ENCODE peak calls at places on chromosomes 13 and 19, in eight cellular contexts. One of them, this sample, is unnamed.

GRCh38 chr13:35804901-35805300 is 326.3 kb downstream of the DCLK1 start:
- DNase-seq in esophagus squamous epithelium: no peak
- DNase-seq in stimulated activated CD8-positive, alpha-beta memory T cell treated with anti-CD3 and anti-CD28 coated beads, Interleukin-12 subunit alpha, Interleukin-12 subunit beta, amount 100 ng/mL, for 1 hour: no peak
- DNase-seq in pons: no peak
- DNase-seq in T-helper 17 cell: no peak
- DNase-seq in brain microvascular endothelial cell: no peak
- DNase-seq in neural crest cell: no peak
- DNase-seq in activated CD4-positive, alpha-beta T cell treated with anti-CD3 and anti-CD28 coated beads for 36 hours: no peak
- DNase-seq in this sample: no peak

GRCh38 chr13:97878421-97879375 is 74.8 kb upstream of the IPO5 start:
- DNase-seq in neural crest cell: no peak
- DNase-seq in T-helper 17 cell: no peak
- DNase-seq in activated CD4-positive, alpha-beta T cell treated with anti-CD3 and anti-CD28 coated beads for 36 hours: no peak
- DNase-seq in esophagus squamous epithelium: no peak
- DNase-seq in pons: no peak
- DNase-seq in stimulated activated CD8-positive, alpha-beta memory T cell treated with anti-CD3 and anti-CD28 coated beads, Interleukin-12 subunit alpha, Interleukin-12 subunit beta, amount 100 ng/mL, for 1 hour: no peak
- DNase-seq in brain microvascular endothelial cell: no peak
- DNase-seq in this sample: no peak

GRCh38 chr13:94227255-94227879 is 252.1 kb downstream of the DCT start:
- DNase-seq in activated CD4-positive, alpha-beta T cell treated with anti-CD3 and anti-CD28 coated beads for 36 hours: no peak
- DNase-seq in stimulated activated CD8-positive, alpha-beta memory T cell treated with anti-CD3 and anti-CD28 coated beads, Interleukin-12 subunit alpha, Interleukin-12 subunit beta, amount 100 ng/mL, for 1 hour: no peak
- DNase-seq in brain microvascular endothelial cell: no peak
- DNase-seq in esophagus squamous epithelium: no peak
- DNase-seq in T-helper 17 cell: no peak
- DNase-seq in pons: no peak
- DNase-seq in neural crest cell: no peak
- DNase-seq in this sample: no peak

GRCh38 chr19:33639034-33639681 is 17.4 kb downstream of the CHST8 start:
- DNase-seq in activated CD4-positive, alpha-beta T cell treated with anti-CD3 and anti-CD28 coated beads for 36 hours: no peak
- DNase-seq in stimulated activated CD8-positive, alpha-beta memory T cell treated with anti-CD3 and anti-CD28 coated beads, Interleukin-12 subunit alpha, Interleukin-12 subunit beta, amount 100 ng/mL, for 1 hour: no peak
- DNase-seq in brain microvascular endothelial cell: no peak
- DNase-seq in neural crest cell: no peak
- DNase-seq in pons: no peak
- DNase-seq in T-helper 17 cell: no peak
- DNase-seq in esophagus squamous epithelium: no peak
- DNase-seq in this sample: no peak

GRCh38 chr13:42762917-42763316 is 18.5 kb upstream of the FAM216B start:
- DNase-seq in neural crest cell: no peak
- DNase-seq in T-helper 17 cell: no peak
- DNase-seq in stimulated activated CD8-positive, alpha-beta memory T cell treated with anti-CD3 and anti-CD28 coated beads, Interleukin-12 subunit alpha, Interleukin-12 subunit beta, amount 100 ng/mL, for 1 hour: no peak
- DNase-seq in esophagus squamous epithelium: no peak
- DNase-seq in brain microvascular endothelial cell: peak
- DNase-seq in activated CD4-positive, alpha-beta T cell treated with anti-CD3 and anti-CD28 coated beads for 36 hours: no peak
- DNase-seq in pons: no peak
- DNase-seq in this sample: no peak

GRCh38 chr19:14375055-14375581 is 6.1 kb upstream of the ADGRE5 start:
- DNase-seq in stimulated activated CD8-positive, alpha-beta memory T cell treated with anti-CD3 and anti-CD28 coated beads, Interleukin-12 subunit alpha, Interleukin-12 subunit beta, amount 100 ng/mL, for 1 hour: no peak
- DNase-seq in activated CD4-positive, alpha-beta T cell treated with anti-CD3 and anti-CD28 coated beads for 36 hours: peak
- DNase-seq in esophagus squamous epithelium: peak
- DNase-seq in pons: peak
- DNase-seq in brain microvascular endothelial cell: no peak
- DNase-seq in T-helper 17 cell: peak
- DNase-seq in neural crest cell: no peak
- DNase-seq in this sample: peak

GRCh38 chr13:112803422-112803821 is 113.6 kb downstream of the ATP11A start:
- DNase-seq in activated CD4-positive, alpha-beta T cell treated with anti-CD3 and anti-CD28 coated beads for 36 hours: no peak
- DNase-seq in pons: no peak
- DNase-seq in stimulated activated CD8-positive, alpha-beta memory T cell treated with anti-CD3 and anti-CD28 coated beads, Interleukin-12 subunit alpha, Interleukin-12 subunit beta, amount 100 ng/mL, for 1 hour: no peak
- DNase-seq in brain microvascular endothelial cell: no peak
- DNase-seq in esophagus squamous epithelium: no peak
- DNase-seq in T-helper 17 cell: no peak
- DNase-seq in neural crest cell: no peak
- DNase-seq in this sample: no peak

GRCh38 chr13:75372517-75372916 is 109.5 kb downstream of the TBC1D4 start:
- DNase-seq in pons: peak
- DNase-seq in T-helper 17 cell: no peak
- DNase-seq in esophagus squamous epithelium: no peak
- DNase-seq in brain microvascular endothelial cell: peak
- DNase-seq in activated CD4-positive, alpha-beta T cell treated with anti-CD3 and anti-CD28 coated beads for 36 hours: no peak
- DNase-seq in neural crest cell: peak
- DNase-seq in stimulated activated CD8-positive, alpha-beta memory T cell treated with anti-CD3 and anti-CD28 coated beads, Interleukin-12 subunit alpha, Interleukin-12 subunit beta, amount 100 ng/mL, for 1 hour: no peak
- DNase-seq in this sample: no peak

GRCh38 chr13:26529441-26529840 is 28.0 kb upstream of the WASF3 start:
- DNase-seq in brain microvascular endothelial cell: peak
- DNase-seq in T-helper 17 cell: no peak
- DNase-seq in stimulated activated CD8-positive, alpha-beta memory T cell treated with anti-CD3 and anti-CD28 coated beads, Interleukin-12 subunit alpha, Interleukin-12 subunit beta, amount 100 ng/mL, for 1 hour: no peak
- DNase-seq in neural crest cell: peak
- DNase-seq in pons: no peak
- DNase-seq in activated CD4-positive, alpha-beta T cell treated with anti-CD3 and anti-CD28 coated beads for 36 hours: peak
- DNase-seq in esophagus squamous epithelium: no peak
- DNase-seq in this sample: no peak

GRCh38 chr19:56423276-56423984 is 19.3 kb downstream of the ZNF583 start:
- DNase-seq in brain microvascular endothelial cell: no peak
- DNase-seq in esophagus squamous epithelium: no peak
- DNase-seq in T-helper 17 cell: no peak
- DNase-seq in neural crest cell: no peak
- DNase-seq in pons: no peak
- DNase-seq in stimulated activated CD8-positive, alpha-beta memory T cell treated with anti-CD3 and anti-CD28 coated beads, Interleukin-12 subunit alpha, Interleukin-12 subunit beta, amount 100 ng/mL, for 1 hour: no peak
- DNase-seq in activated CD4-positive, alpha-beta T cell treated with anti-CD3 and anti-CD28 coated beads for 36 hours: no peak
- DNase-seq in this sample: no peak

GRCh38 chr13:29292045-29292444 is 303.4 kb downstream of the SLC7A1 start:
- DNase-seq in brain microvascular endothelial cell: no peak
- DNase-seq in stimulated activated CD8-positive, alpha-beta memory T cell treated with anti-CD3 and anti-CD28 coated beads, Interleukin-12 subunit alpha, Interleukin-12 subunit beta, amount 100 ng/mL, for 1 hour: no peak
- DNase-seq in neural crest cell: no peak
- DNase-seq in T-helper 17 cell: no peak
- DNase-seq in activated CD4-positive, alpha-beta T cell treated with anti-CD3 and anti-CD28 coated beads for 36 hours: no peak
- DNase-seq in pons: no peak
- DNase-seq in esophagus squamous epithelium: no peak
- DNase-seq in this sample: no peak

GRCh38 chr13:45417790-45418534 is at the start of gene SLC25A30:
- DNase-seq in esophagus squamous epithelium: peak
- DNase-seq in brain microvascular endothelial cell: peak
- DNase-seq in neural crest cell: peak
- DNase-seq in T-helper 17 cell: peak
- DNase-seq in activated CD4-positive, alpha-beta T cell treated with anti-CD3 and anti-CD28 coated beads for 36 hours: peak
- DNase-seq in stimulated activated CD8-positive, alpha-beta memory T cell treated with anti-CD3 and anti-CD28 coated beads, Interleukin-12 subunit alpha, Interleukin-12 subunit beta, amount 100 ng/mL, for 1 hour: peak
- DNase-seq in pons: peak
- DNase-seq in this sample: peak

GRCh38 chr19:47228937-47229673 is 1.9 kb downstream of the BBC3 start:
- DNase-seq in activated CD4-positive, alpha-beta T cell treated with anti-CD3 and anti-CD28 coated beads for 36 hours: peak
- DNase-seq in pons: no peak
- DNase-seq in neural crest cell: no peak
- DNase-seq in T-helper 17 cell: no peak
- DNase-seq in brain microvascular endothelial cell: peak
- DNase-seq in stimulated activated CD8-positive, alpha-beta memory T cell treated with anti-CD3 and anti-CD28 coated beads, Interleukin-12 subunit alpha, Interleukin-12 subunit beta, amount 100 ng/mL, for 1 hour: no peak
- DNase-seq in esophagus squamous epithelium: no peak
- DNase-seq in this sample: peak

GRCh38 chr19:34459614-34460013 is 21.9 kb upstream of the WTIP start:
- DNase-seq in T-helper 17 cell: no peak
- DNase-seq in neural crest cell: no peak
- DNase-seq in stimulated activated CD8-positive, alpha-beta memory T cell treated with anti-CD3 and anti-CD28 coated beads, Interleukin-12 subunit alpha, Interleukin-12 subunit beta, amount 100 ng/mL, for 1 hour: no peak
- DNase-seq in activated CD4-positive, alpha-beta T cell treated with anti-CD3 and anti-CD28 coated beads for 36 hours: no peak
- DNase-seq in brain microvascular endothelial cell: no peak
- DNase-seq in esophagus squamous epithelium: no peak
- DNase-seq in pons: no peak
- DNase-seq in this sample: no peak

GRCh38 chr13:31036717-31037116 is 104.3 kb downstream of the TEX26 start:
- DNase-seq in esophagus squamous epithelium: no peak
- DNase-seq in brain microvascular endothelial cell: no peak
- DNase-seq in T-helper 17 cell: no peak
- DNase-seq in stimulated activated CD8-positive, alpha-beta memory T cell treated with anti-CD3 and anti-CD28 coated beads, Interleukin-12 subunit alpha, Interleukin-12 subunit beta, amount 100 ng/mL, for 1 hour: no peak
- DNase-seq in pons: no peak
- DNase-seq in activated CD4-positive, alpha-beta T cell treated with anti-CD3 and anti-CD28 coated beads for 36 hours: no peak
- DNase-seq in neural crest cell: no peak
- DNase-seq in this sample: no peak

GRCh38 chr19:55502197-55502952 is 14.1 kb downstream of the SSC5D start:
- DNase-seq in neural crest cell: no peak
- DNase-seq in stimulated activated CD8-positive, alpha-beta memory T cell treated with anti-CD3 and anti-CD28 coated beads, Interleukin-12 subunit alpha, Interleukin-12 subunit beta, amount 100 ng/mL, for 1 hour: no peak
- DNase-seq in T-helper 17 cell: no peak
- DNase-seq in activated CD4-positive, alpha-beta T cell treated with anti-CD3 and anti-CD28 coated beads for 36 hours: no peak
- DNase-seq in brain microvascular endothelial cell: no peak
- DNase-seq in pons: no peak
- DNase-seq in esophagus squamous epithelium: no peak
- DNase-seq in this sample: no peak

GRCh38 chr19:1907563-1908363 is 2.6 kb downstream of the ADAT3 start:
- DNase-seq in activated CD4-positive, alpha-beta T cell treated with anti-CD3 and anti-CD28 coated beads for 36 hours: no peak
- DNase-seq in pons: peak
- DNase-seq in esophagus squamous epithelium: no peak
- DNase-seq in T-helper 17 cell: no peak
- DNase-seq in stimulated activated CD8-positive, alpha-beta memory T cell treated with anti-CD3 and anti-CD28 coated beads, Interleukin-12 subunit alpha, Interleukin-12 subunit beta, amount 100 ng/mL, for 1 hour: no peak
- DNase-seq in neural crest cell: no peak
- DNase-seq in brain microvascular endothelial cell: no peak
- DNase-seq in this sample: no peak

GRCh38 chr13:110431851-110432294 is 124.8 kb downstream of the COL4A2 start:
- DNase-seq in activated CD4-positive, alpha-beta T cell treated with anti-CD3 and anti-CD28 coated beads for 36 hours: no peak
- DNase-seq in pons: no peak
- DNase-seq in neural crest cell: no peak
- DNase-seq in T-helper 17 cell: no peak
- DNase-seq in brain microvascular endothelial cell: no peak
- DNase-seq in stimulated activated CD8-positive, alpha-beta memory T cell treated with anti-CD3 and anti-CD28 coated beads, Interleukin-12 subunit alpha, Interleukin-12 subunit beta, amount 100 ng/mL, for 1 hour: no peak
- DNase-seq in esophagus squamous epithelium: no peak
- DNase-seq in this sample: no peak

GRCh38 chr13:98954313-98954712 is 23.6 kb downstream of the DOCK9 start:
- DNase-seq in activated CD4-positive, alpha-beta T cell treated with anti-CD3 and anti-CD28 coated beads for 36 hours: no peak
- DNase-seq in stimulated activated CD8-positive, alpha-beta memory T cell treated with anti-CD3 and anti-CD28 coated beads, Interleukin-12 subunit alpha, Interleukin-12 subunit beta, amount 100 ng/mL, for 1 hour: no peak
- DNase-seq in T-helper 17 cell: no peak
- DNase-seq in esophagus squamous epithelium: no peak
- DNase-seq in pons: no peak
- DNase-seq in neural crest cell: no peak
- DNase-seq in brain microvascular endothelial cell: no peak
- DNase-seq in this sample: no peak

GRCh38 chr19:6359942-6360341 is 1.4 kb upstream of the CLPP start:
- DNase-seq in activated CD4-positive, alpha-beta T cell treated with anti-CD3 and anti-CD28 coated beads for 36 hours: no peak
- DNase-seq in pons: no peak
- DNase-seq in neural crest cell: no peak
- DNase-seq in brain microvascular endothelial cell: no peak
- DNase-seq in T-helper 17 cell: no peak
- DNase-seq in stimulated activated CD8-positive, alpha-beta memory T cell treated with anti-CD3 and anti-CD28 coated beads, Interleukin-12 subunit alpha, Interleukin-12 subunit beta, amount 100 ng/mL, for 1 hour: no peak
- DNase-seq in esophagus squamous epithelium: no peak
- DNase-seq in this sample: no peak

GRCh38 chr19:54390942-54391577 is 24.2 kb upstream of the TTYH1 start:
- DNase-seq in stimulated activated CD8-positive, alpha-beta memory T cell treated with anti-CD3 and anti-CD28 coated beads, Interleukin-12 subunit alpha, Interleukin-12 subunit beta, amount 100 ng/mL, for 1 hour: peak
- DNase-seq in pons: peak
- DNase-seq in T-helper 17 cell: peak
- DNase-seq in brain microvascular endothelial cell: peak
- DNase-seq in activated CD4-positive, alpha-beta T cell treated with anti-CD3 and anti-CD28 coated beads for 36 hours: peak
- DNase-seq in esophagus squamous epithelium: no peak
- DNase-seq in neural crest cell: peak
- DNase-seq in this sample: peak

GRCh38 chr13:106887686-106888085 is 319.7 kb upstream of the ARGLU1 start:
- DNase-seq in pons: no peak
- DNase-seq in activated CD4-positive, alpha-beta T cell treated with anti-CD3 and anti-CD28 coated beads for 36 hours: no peak
- DNase-seq in brain microvascular endothelial cell: no peak
- DNase-seq in stimulated activated CD8-positive, alpha-beta memory T cell treated with anti-CD3 and anti-CD28 coated beads, Interleukin-12 subunit alpha, Interleukin-12 subunit beta, amount 100 ng/mL, for 1 hour: no peak
- DNase-seq in T-helper 17 cell: no peak
- DNase-seq in esophagus squamous epithelium: no peak
- DNase-seq in neural crest cell: no peak
- DNase-seq in this sample: no peak

GRCh38 chr19:10209305-10209704 is 14.6 kb upstream of the DNMT1 start:
- DNase-seq in pons: no peak
- DNase-seq in brain microvascular endothelial cell: peak
- DNase-seq in activated CD4-positive, alpha-beta T cell treated with anti-CD3 and anti-CD28 coated beads for 36 hours: no peak
- DNase-seq in T-helper 17 cell: no peak
- DNase-seq in esophagus squamous epithelium: no peak
- DNase-seq in stimulated activated CD8-positive, alpha-beta memory T cell treated with anti-CD3 and anti-CD28 coated beads, Interleukin-12 subunit alpha, Interleukin-12 subunit beta, amount 100 ng/mL, for 1 hour: no peak
- DNase-seq in neural crest cell: no peak
- DNase-seq in this sample: no peak

GRCh38 chr13:35995136-35995535 is 136.0 kb downstream of the DCLK1 start:
- DNase-seq in stimulated activated CD8-positive, alpha-beta memory T cell treated with anti-CD3 and anti-CD28 coated beads, Interleukin-12 subunit alpha, Interleukin-12 subunit beta, amount 100 ng/mL, for 1 hour: no peak
- DNase-seq in activated CD4-positive, alpha-beta T cell treated with anti-CD3 and anti-CD28 coated beads for 36 hours: no peak
- DNase-seq in pons: no peak
- DNase-seq in esophagus squamous epithelium: no peak
- DNase-seq in T-helper 17 cell: no peak
- DNase-seq in neural crest cell: no peak
- DNase-seq in brain microvascular endothelial cell: no peak
- DNase-seq in this sample: no peak

GRCh38 chr19:19544257-19545127 is 6.4 kb downstream of the CILP2 start:
- DNase-seq in stimulated activated CD8-positive, alpha-beta memory T cell treated with anti-CD3 and anti-CD28 coated beads, Interleukin-12 subunit alpha, Interleukin-12 subunit beta, amount 100 ng/mL, for 1 hour: no peak
- DNase-seq in pons: no peak
- DNase-seq in activated CD4-positive, alpha-beta T cell treated with anti-CD3 and anti-CD28 coated beads for 36 hours: no peak
- DNase-seq in neural crest cell: no peak
- DNase-seq in T-helper 17 cell: no peak
- DNase-seq in esophagus squamous epithelium: no peak
- DNase-seq in brain microvascular endothelial cell: no peak
- DNase-seq in this sample: no peak

GRCh38 chr19:3108775-3109174 is 14.6 kb downstream of the GNA11 start:
- DNase-seq in esophagus squamous epithelium: no peak
- DNase-seq in stimulated activated CD8-positive, alpha-beta memory T cell treated with anti-CD3 and anti-CD28 coated beads, Interleukin-12 subunit alpha, Interleukin-12 subunit beta, amount 100 ng/mL, for 1 hour: peak
- DNase-seq in activated CD4-positive, alpha-beta T cell treated with anti-CD3 and anti-CD28 coated beads for 36 hours: peak
- DNase-seq in T-helper 17 cell: peak
- DNase-seq in brain microvascular endothelial cell: peak
- DNase-seq in neural crest cell: peak
- DNase-seq in pons: peak
- DNase-seq in this sample: peak

GRCh38 chr13:76820759-76821158 is 65.4 kb downstream of the KCTD12 start:
- DNase-seq in neural crest cell: no peak
- DNase-seq in stimulated activated CD8-positive, alpha-beta memory T cell treated with anti-CD3 and anti-CD28 coated beads, Interleukin-12 subunit alpha, Interleukin-12 subunit beta, amount 100 ng/mL, for 1 hour: no peak
- DNase-seq in brain microvascular endothelial cell: no peak
- DNase-seq in esophagus squamous epithelium: no peak
- DNase-seq in T-helper 17 cell: no peak
- DNase-seq in pons: no peak
- DNase-seq in activated CD4-positive, alpha-beta T cell treated with anti-CD3 and anti-CD28 coated beads for 36 hours: no peak
- DNase-seq in this sample: no peak

GRCh38 chr19:17873661-17874422 is 2.1 kb downstream of the SLC5A5 start:
- DNase-seq in activated CD4-positive, alpha-beta T cell treated with anti-CD3 and anti-CD28 coated beads for 36 hours: peak
- DNase-seq in pons: no peak
- DNase-seq in neural crest cell: peak
- DNase-seq in brain microvascular endothelial cell: no peak
- DNase-seq in esophagus squamous epithelium: no peak
- DNase-seq in T-helper 17 cell: peak
- DNase-seq in stimulated activated CD8-positive, alpha-beta memory T cell treated with anti-CD3 and anti-CD28 coated beads, Interleukin-12 subunit alpha, Interleukin-12 subunit beta, amount 100 ng/mL, for 1 hour: peak
- DNase-seq in this sample: no peak

GRCh38 chr13:33218020-33218419 is 67.5 kb downstream of the STARD13 start:
- DNase-seq in activated CD4-positive, alpha-beta T cell treated with anti-CD3 and anti-CD28 coated beads for 36 hours: no peak
- DNase-seq in neural crest cell: no peak
- DNase-seq in T-helper 17 cell: no peak
- DNase-seq in brain microvascular endothelial cell: peak
- DNase-seq in pons: no peak
- DNase-seq in stimulated activated CD8-positive, alpha-beta memory T cell treated with anti-CD3 and anti-CD28 coated beads, Interleukin-12 subunit alpha, Interleukin-12 subunit beta, amount 100 ng/mL, for 1 hour: no peak
- DNase-seq in esophagus squamous epithelium: no peak
- DNase-seq in this sample: no peak

This sample was measured in activated gamma-delta T cell treated with anti-CD3 and anti-CD28 coated beads, Interleukin-2, amount 50 U/mL, for 16 hours.